ENCODE peak calls at places on chromosomes 7 and 10, in six cellular contexts. L is neural progenitor cell, M is uterus, C is left ventricle myocardium inferior, G is GM23248, E is NT2/D1. D is an unnamed sample. For H3K36me3, H3K9me3 and H3K4me1, the result is how much of the 10 kb centered on the place peaks cover.

GRCh38 chr10:52451817-52452216 is 137.7 kb downstream of the DKK1 start:
- DNase-seq in E (no peak), G (peak), L (no peak), M (no peak), C (no peak), D (peak)

GRCh38 chr10:75864717-75865116 is 433.3 kb downstream of the LRMDA start:
- DNase-seq in M (no peak), E (no peak), C (no peak), L (no peak), G (no peak), D (no peak)

GRCh38 chr7:43491984-43492383 is 90.9 kb upstream of the STK17A start:
- DNase-seq in E (no peak), C (no peak), G (peak), L (no peak), M (no peak), D (peak)

GRCh38 chr10:61781969-61782403 is 119.3 kb downstream of the CABCOCO1 start:
- DNase-seq in E (no peak), C (no peak), L (no peak), G (peak), M (no peak), D (no peak)

GRCh38 chr7:9978111-9979064 is 995.3 kb upstream of the PHF14 start:
- DNase-seq in C (no peak), G (no peak), M (no peak), L (no peak), E (no peak), D (no peak)

GRCh38 chr7:155804897-155805825 is 7.1 kb downstream of the SHH start:
- DNase-seq in C (peak), M (no peak), G (peak), E (peak), L (peak), D (peak)

GRCh38 chr10:6713716-6714115 is 133.6 kb upstream of the PRKCQ start:
- DNase-seq in M (no peak), L (peak), C (no peak), G (peak), E (no peak), D (no peak)

GRCh38 chr7:139560678-139561077 is 37.2 kb downstream of the CLEC2L start:
- DNase-seq in G (no peak), L (no peak), C (peak), E (no peak), M (no peak), D (no peak)

GRCh38 chr7:104038136-104038535 is 48.7 kb upstream of the RELN start:
- DNase-seq in E (no peak), G (no peak), C (no peak), L (no peak), M (no peak), D (no peak)

GRCh38 chr10:125076121-125076825 is 84.1 kb downstream of the CTBP2 start:
- DNase-seq in E (no peak), L (no peak), M (no peak), C (no peak), G (no peak), D (no peak)

GRCh38 chr7:47329320-47329926 is 252.5 kb downstream of the TNS3 start:
- DNase-seq in C (peak), E (no peak), L (no peak), G (no peak), M (no peak), D (no peak)

GRCh38 chr10:123952099-123952498 is 60.5 kb upstream of the CPXM2 start:
- DNase-seq in M (no peak), E (no peak), G (no peak), L (no peak), C (no peak), D (no peak)

GRCh38 chr7:1535100-1535458 is 4.6 kb downstream of the MAFK start:
- DNase-seq in E (no peak), G (no peak), M (peak), L (no peak), C (no peak), D (no peak)

GRCh38 chr7:36300696-36301350 is 88.8 kb upstream of the ANLN start:
- DNase-seq in L (peak), E (no peak), C (no peak), M (no peak), G (peak), D (no peak)

GRCh38 chr7:91050677-91051076 is 213.6 kb upstream of the FZD1 start:
- DNase-seq in L (no peak), C (no peak), M (no peak), G (no peak), E (no peak), D (no peak)

GRCh38 chr7:2821161-2821841 is 22.8 kb downstream of the GNA12 start:
- DNase-seq in G (peak), M (no peak), L (peak), E (peak), C (no peak), D (peak)

GRCh38 chr10:91410638-91411367 is 659 bp downstream of the HECTD2 start:
- DNase-seq in M (peak), E (no peak), L (peak), C (no peak), G (peak), D (no peak)

GRCh38 chr10:69318997-69319727 is 40.9 kb downstream of the HK1 start:
- DNase-seq in C (peak), M (peak), E (no peak), L (peak), G (peak), D (peak)

GRCh38 chr7:27364344-27364758 is 121.7 kb downstream of the EVX1 start:
- DNase-seq in C (peak), L (no peak), M (peak), E (no peak), G (peak), D (no peak)

GRCh38 chr10:115947104-115947503 is 325.9 kb downstream of the GFRA1 start:
- DNase-seq in E (no peak), L (no peak), G (peak), C (no peak), M (no peak), D (no peak)

GRCh38 chr7:93327006-93327633 is 95.0 kb downstream of the VPS50 start:
- DNase-seq in E (no peak), M (no peak), G (peak), L (no peak), C (no peak), D (peak)

GRCh38 chr7:98205162-98205845 is 5.9 kb upstream of the BHLHA15 start:
- DNase-seq in L (no peak), M (no peak), C (no peak), E (no peak), G (no peak), D (no peak)

GRCh38 chr10:48523820-48524758 is 80.8 kb downstream of the ARHGAP22 start:
- DNase-seq in E (no peak), G (peak), M (no peak), C (no peak), L (peak), D (peak)

GRCh38 chr10:55668326-55668922 is 692.6 kb downstream of the ZWINT start:
- DNase-seq in M (no peak), L (peak), C (no peak), E (peak), G (peak), D (no peak)

GRCh38 chr7:111529507-111530355 is 32.6 kb downstream of the IMMP2L start:
- DNase-seq in L (no peak), C (no peak), M (no peak), E (no peak), G (peak), D (no peak)

GRCh38 chr7:47449810-47450586 is 131.9 kb downstream of the TNS3 start:
- DNase-seq in G (peak), M (no peak), L (peak), C (no peak), E (no peak), D (no peak)

GRCh38 chr7:98418636-98419315 is 17.9 kb upstream of the BAIAP2L1 start:
- DNase-seq in C (no peak), G (peak), L (no peak), M (no peak), E (no peak), D (peak)

GRCh38 chr7:149294641-149295480 is 32.9 kb downstream of the ZNF783 start:
- DNase-seq in E (no peak), M (no peak), C (no peak), L (no peak), G (no peak), D (no peak)

GRCh38 chr10:86658261-86658741 is 4.0 kb downstream of the OPN4 start:
- DNase-seq in M (no peak), L (no peak), C (no peak), G (no peak), E (no peak), D (no peak)

GRCh38 chr7:83524286-83525075 is 124.5 kb downstream of the SEMA3E start:
- DNase-seq in E (no peak), C (no peak), M (no peak), L (no peak), G (no peak), D (no peak)

GRCh38 chr10:3411044-3411443 is 238.5 kb upstream of the PITRM1 start:
- DNase-seq in L (no peak), C (no peak), E (no peak), G (no peak), M (no peak), D (no peak)

GRCh38 chr7:143419880-143420279 is 11.2 kb upstream of the EPHA1 start:
- DNase-seq in G (no peak), C (no peak), L (no peak), E (no peak), M (no peak), D (no peak)

GRCh38 chr10:130242483-130242882 is 106.3 kb downstream of the GLRX3 start:
- DNase-seq in G (no peak), C (no peak), M (no peak), E (peak), L (no peak), D (no peak)

GRCh38 chr7:43481905-43482678 is 100.8 kb upstream of the STK17A start:
- DNase-seq in C (no peak), L (no peak), E (no peak), M (no peak), G (peak), D (no peak)

GRCh38 chr10:546971-547590 is 142.4 kb downstream of the DIP2C start:
- DNase-seq in L (peak), G (peak), C (no peak), M (no peak), E (peak), D (no peak)

GRCh38 chr7:66452165-66452564 is 176.5 kb upstream of the KCTD7 start:
- DNase-seq in L (no peak), G (peak), C (no peak), M (no peak), E (no peak), D (no peak)

GRCh38 chr10:121092341-121093099 is 241.4 kb downstream of the WDR11 start:
- DNase-seq in L (no peak), C (no peak), M (no peak), G (no peak), E (no peak), D (no peak)

GRCh38 chr10:119190353-119190752 is 11.7 kb upstream of the PRDX3 start:
- DNase-seq in C (no peak), L (peak), G (peak), E (no peak), M (no peak), D (peak)

GRCh38 chr7:136078630-136079029 is 101.5 kb upstream of the MTPN start:
- DNase-seq in C (no peak), E (no peak), M (no peak), L (no peak), G (no peak), D (no peak)

DNA sequence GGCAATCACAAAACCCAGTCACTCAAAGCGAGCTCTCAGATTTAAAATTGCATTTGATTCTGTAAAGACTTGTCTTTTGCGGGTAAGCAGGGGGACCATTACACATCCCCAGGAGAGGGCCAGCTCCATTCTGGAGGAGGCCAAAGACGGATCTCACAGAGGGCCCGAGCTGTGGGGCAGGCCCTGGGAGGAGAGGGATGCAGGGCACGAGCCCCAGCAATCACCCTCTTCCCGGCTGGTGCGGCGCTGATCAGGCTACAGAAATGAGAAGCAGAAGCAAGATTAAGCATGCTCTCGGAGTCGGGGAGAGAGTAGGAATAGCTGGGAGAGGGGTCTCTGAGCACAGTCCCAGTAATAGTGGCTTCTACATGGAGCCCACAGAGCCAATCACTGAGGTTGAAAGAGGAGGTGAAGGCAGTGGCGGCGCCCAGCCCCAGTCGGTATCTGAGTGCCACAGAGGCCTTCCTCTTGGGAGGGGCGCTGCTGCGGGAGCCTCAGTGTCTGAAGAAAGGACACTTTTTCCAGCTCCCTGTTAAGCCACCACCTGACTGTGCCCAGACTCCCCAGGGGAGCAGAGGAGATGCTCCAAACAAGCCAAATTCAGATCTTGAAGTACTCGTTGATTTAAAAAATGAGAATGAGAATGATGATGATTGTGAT is 7.1 kb downstream of the CXCL12 start:
- DNase-seq in M (no peak), E (no peak), C (no peak), G (no peak), L (no peak), D (no peak)
- H3K36me3 ChIP-seq in M (under half), E (under half), C (half or more), G (under half), L (under half), D (under half)

GRCh38 chr7:71377469-71377868 is 245.5 kb downstream of the GALNT17 start:
- DNase-seq in G (no peak), E (no peak), C (no peak), L (no peak), M (no peak), D (no peak)

GRCh38 chr7:71372991-71373390 is 241.0 kb downstream of the GALNT17 start:
- DNase-seq in C (no peak), L (no peak), M (no peak), E (no peak), G (no peak), D (no peak)

GRCh38 chr7:71377062-71377461 is 245.1 kb downstream of the GALNT17 start:
- DNase-seq in G (no peak), L (no peak), M (no peak), E (no peak), C (no peak), D (no peak)
- H3K9me3 ChIP-seq in G (under half), L (under half), M (under half), E (under half), C (under half), D (under half)

GRCh38 chr7:101818699-101819071 is 1.3 kb downstream of the CUX1 start:
- DNase-seq in C (no peak), E (no peak), G (no peak), M (no peak), L (no peak), D (no peak)
- H3K4me1 ChIP-seq in C (half or more), E (under half), G (under half), M (under half), L (under half), D (under half)

GRCh38 chr10:11282661-11283060 is 265.0 kb downstream of the CELF2 start:
- DNase-seq in M (no peak), G (no peak), C (no peak), E (no peak), L (no peak), D (no peak)
- H3K36me3 ChIP-seq in M (under half), G (under half), C (half or more), E (under half), L (under half), D (under half)

DNA sequence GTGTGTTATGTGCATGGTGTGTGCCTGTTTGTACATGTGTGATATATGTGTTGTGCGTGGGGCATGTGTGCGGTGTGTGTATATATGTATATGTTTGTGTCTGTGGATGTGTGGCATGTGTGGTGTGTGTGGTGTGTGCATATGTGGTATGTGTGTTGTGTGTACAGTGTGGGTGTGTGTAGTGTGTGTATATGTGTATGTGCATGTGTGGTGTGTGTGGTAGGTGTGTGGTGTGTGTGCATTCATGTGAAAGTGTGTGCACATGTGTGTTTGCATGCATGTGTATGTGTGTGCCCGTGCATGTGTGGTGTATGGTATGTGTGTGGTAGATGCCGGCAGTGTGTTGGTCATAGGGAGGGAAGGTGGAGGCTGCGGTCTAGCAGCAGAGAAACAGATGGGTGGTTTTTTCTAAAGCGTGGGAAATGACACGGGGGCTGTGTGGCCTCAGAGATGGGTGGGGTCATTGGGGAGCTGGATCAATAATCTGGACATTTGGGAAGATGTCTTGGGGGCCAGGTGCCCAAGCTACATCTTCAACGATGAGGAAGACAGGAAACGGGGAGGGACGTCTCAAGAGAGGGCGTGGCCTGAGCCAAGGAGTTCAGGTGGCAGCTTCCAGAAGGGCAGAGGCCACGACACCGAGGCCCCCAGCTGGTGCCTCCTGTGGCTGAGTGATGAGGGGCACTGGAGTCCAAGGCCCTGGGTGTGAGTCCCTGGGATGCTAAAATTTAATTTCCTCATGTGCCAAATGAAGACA is 481.3 kb downstream of the DNAJB6 start:
- DNase-seq in C (no peak), E (no peak), M (no peak), G (no peak), L (no peak), D (no peak)
- H3K9me3 ChIP-seq in C (under half), E (under half), M (under half), G (under half), L (under half), D (under half)

DNA sequence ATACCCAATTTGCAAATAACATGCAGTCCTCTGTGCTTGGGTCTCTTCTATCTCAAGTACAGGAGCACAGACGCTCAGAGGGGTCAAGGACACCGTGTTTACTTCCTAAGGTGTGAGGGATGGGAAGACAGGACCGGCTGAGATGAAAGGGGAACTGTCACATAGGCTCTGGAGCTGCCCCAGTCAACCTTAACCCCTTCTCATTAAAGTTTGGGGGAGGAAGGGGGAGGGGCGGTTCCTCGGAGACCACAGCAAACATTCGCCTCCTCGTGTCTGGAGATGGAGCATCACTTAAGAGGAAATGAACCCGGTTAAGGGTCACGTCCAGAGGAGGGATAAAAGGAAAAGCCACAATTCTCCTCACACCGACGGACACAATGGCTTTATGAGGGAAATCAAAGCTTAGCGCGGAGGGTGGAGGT is 1.1 kb downstream of the SH3PXD2A start:
- DNase-seq in L (peak), E (no peak), M (no peak), C (no peak), G (no peak), D (no peak)
- H3K4me1 ChIP-seq in L (under half), E (under half), M (under half), C (half or more), G (half or more), D (under half)

GRCh38 chr10:33293531-33294170 is 40.8 kb downstream of the NRP1 start:
- DNase-seq in M (no peak), C (no peak), E (no peak), L (no peak), G (no peak), D (no peak)
- H3K36me3 ChIP-seq in M (under half), C (under half), E (under half), L (under half), G (under half), D (under half)

DNA sequence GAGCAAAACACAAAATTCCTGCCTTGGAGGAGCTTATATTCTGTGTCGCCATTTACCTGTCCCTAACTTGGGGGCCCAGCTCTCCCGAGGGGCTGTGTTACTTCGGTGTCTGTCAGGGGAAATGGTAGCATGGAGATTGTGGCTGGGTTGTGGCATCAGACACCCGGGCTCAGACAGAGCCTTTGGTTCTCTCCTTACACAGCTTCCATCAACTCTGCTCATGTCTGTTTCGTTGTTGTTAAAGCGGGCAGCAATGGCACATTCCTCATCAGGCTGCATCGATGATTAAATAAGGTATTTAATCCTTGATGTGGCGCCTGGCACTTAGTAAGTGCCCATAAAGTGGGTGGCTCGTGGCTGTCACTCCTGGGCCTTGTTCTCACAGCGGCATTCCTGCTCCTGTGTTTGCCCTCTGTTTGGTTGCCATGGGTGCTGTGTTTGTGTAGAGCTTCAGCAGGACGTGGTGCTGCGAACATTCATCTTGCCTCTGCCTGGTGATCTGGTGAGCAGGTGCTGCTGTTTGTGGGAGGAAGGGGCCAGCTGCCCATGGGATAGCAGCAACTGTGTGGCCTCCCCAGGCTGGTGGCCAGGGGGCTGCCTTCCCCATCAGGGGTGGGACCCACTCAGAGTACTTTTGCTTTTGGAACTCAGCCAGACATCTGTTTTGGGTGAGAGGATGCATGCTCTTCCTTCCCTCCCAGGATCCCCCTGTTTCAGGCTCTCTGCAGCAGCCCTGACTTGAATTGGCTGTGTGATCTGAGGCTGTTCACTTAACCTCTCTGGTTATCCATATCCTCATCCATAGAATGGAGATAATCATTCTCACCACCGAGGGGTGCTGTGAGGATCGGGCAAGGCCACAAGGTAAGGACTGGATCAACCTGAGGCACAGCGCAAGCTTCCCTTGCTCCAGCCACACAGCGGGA is 207.2 kb upstream of the SVIL start:
- DNase-seq in E (no peak), G (peak), M (peak), C (peak), L (peak), D (no peak)
- H3K9me3 ChIP-seq in E (under half), G (under half), M (under half), C (under half), L (under half), D (under half)